ENCODE peak calls at places on chromosomes 11 and 22, in eight cellular contexts. R is A549, A is breast epithelium, D is body of pancreas, U is heart left ventricle, Y is endothelial cell of umbilical vein, L is right lobe of liver, T is K562. G is an unnamed sample.

GRCh38 chr11:67006029-67006884 is 16.7 kb upstream of the SYT12 start:
- DNase-seq in U (peak; percentile 21), T (peak; percentile 92), D (no peak), R (peak; percentile 92), L (no peak), Y (no peak), A (no peak), G (no peak)

GRCh38 chr11:75388386-75389275 is 10.7 kb upstream of the RPS3 start:
- DNase-seq in D (peak; percentile 77), U (peak; percentile 54), R (peak; percentile 87), Y (peak; percentile 92), A (peak; percentile 48), T (peak; percentile 82), L (peak; percentile 61), G (no peak)

GRCh38 chr22:42857845-42858481 is 890 bp upstream of the ARFGAP3 start:
- DNase-seq in R (no peak), L (peak; percentile 75), Y (no peak), A (no peak), U (no peak), D (peak; percentile 60), T (no peak), G (no peak)

GRCh38 chr22:37427711-37428635 is 694 bp upstream of the ELFN2 start:
- DNase-seq in L (no peak), Y (no peak), D (no peak), R (no peak), T (no peak), U (no peak), A (no peak), G (no peak)

GRCh38 chr11:27459191-27459590 is 13.4 kb downstream of the LGR4 start:
- DNase-seq in U (no peak), T (no peak), L (no peak), Y (no peak), D (no peak), A (no peak), R (peak; percentile 84), G (no peak)

GRCh38 chr11:117221775-117222517 is 9.9 kb downstream of the PCSK7 start:
- DNase-seq in U (peak; percentile 54), D (peak; percentile 54), R (no peak), T (no peak), Y (no peak), A (peak; percentile 76), L (peak; percentile 45), G (no peak)

GRCh38 chr11:105046898-105047579 is 1.9 kb upstream of the CARD16 start:
- DNase-seq in A (no peak), T (no peak), U (no peak), D (no peak), R (peak; percentile 90), L (no peak), Y (peak; percentile 95), G (no peak)

GRCh38 chr11:63919267-63920125 is 2.5 kb upstream of the RCOR2 start:
- DNase-seq in U (peak; percentile 68), T (peak; percentile 62), R (no peak), D (no peak), A (no peak), L (no peak), Y (no peak), G (no peak)

GRCh38 chr11:102186836-102187235 is 76.6 kb downstream of the YAP1 start:
- DNase-seq in D (no peak), U (no peak), R (no peak), A (no peak), T (no peak), L (no peak), Y (no peak), G (no peak)

GRCh38 chr11:126733685-126734084 is 266.9 kb downstream of the KIRREL3 start:
- DNase-seq in A (no peak), R (no peak), T (no peak), U (no peak), L (no peak), D (no peak), Y (no peak), G (no peak)

GRCh38 chr22:47060718-47061117 is 298.3 kb downstream of the TBC1D22A start:
- DNase-seq in R (no peak), D (no peak), A (no peak), L (peak; percentile 12), Y (no peak), T (no peak), U (no peak), G (no peak)

GRCh38 chr22:47582067-47582466 is 819.6 kb downstream of the TBC1D22A start:
- DNase-seq in L (no peak), A (no peak), T (no peak), Y (no peak), R (no peak), D (no peak), U (no peak), G (no peak)

GRCh38 chr22:21961886-21962654 is 9.4 kb upstream of the PPM1F start:
- DNase-seq in A (no peak), Y (no peak), T (no peak), L (no peak), R (peak; percentile 28), U (no peak), D (no peak), G (no peak)

GRCh38 chr11:13923182-13923581 is 39.3 kb upstream of the SPON1 start:
- DNase-seq in T (no peak), L (no peak), R (no peak), D (no peak), Y (no peak), A (no peak), U (no peak), G (peak; percentile 42)

GRCh38 chr11:70048279-70049024 is 29.7 kb upstream of the ANO1 start:
- DNase-seq in L (no peak), R (peak; percentile 10), D (no peak), Y (no peak), U (no peak), T (peak; percentile 56), A (peak; percentile 91), G (peak; percentile 45)

GRCh38 chr11:76742912-76743311 is 40.2 kb upstream of the TSKU start:
- DNase-seq in R (no peak), Y (no peak), D (no peak), U (no peak), A (no peak), L (no peak), T (no peak), G (no peak)

GRCh38 chr22:24516301-24516737 is 21.2 kb downstream of the UPB1 start:
- DNase-seq in R (peak; percentile 19), L (no peak), A (no peak), D (no peak), Y (no peak), U (no peak), T (no peak), G (no peak)

GRCh38 chr11:5250777-5251176 is 1.1 kb upstream of the HBG1 start:
- DNase-seq in L (no peak), R (no peak), A (no peak), T (no peak), D (no peak), U (no peak), Y (no peak), G (no peak)
- TF ChIP-seq POLR2A in L (no peak), R (no peak), A (no peak), T (peak; percentile 20), D (no peak), U (no peak), Y (no peak), G (no peak)

DNA sequence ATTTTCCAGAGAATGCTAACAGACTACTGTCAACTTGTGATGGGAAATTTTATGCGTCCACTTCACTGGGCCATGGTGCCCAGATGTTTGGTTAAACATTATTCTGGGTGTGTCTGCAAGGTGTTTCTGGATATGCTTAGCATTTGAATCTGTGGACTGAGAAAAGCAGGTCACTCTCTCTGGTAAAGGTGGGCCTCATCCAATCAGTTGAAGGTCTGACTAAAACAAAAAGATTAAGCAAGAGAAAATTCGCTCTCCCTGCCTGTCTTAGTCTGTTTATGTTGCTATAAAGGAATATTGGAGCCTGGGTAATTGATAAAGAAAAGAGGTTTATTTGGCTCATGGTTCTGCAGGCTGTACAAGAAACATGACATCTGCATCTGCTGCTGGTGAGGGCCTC is 32.1 kb upstream of the CD81 start:
- DNase-seq in R (no peak), D (no peak), L (no peak), A (no peak), T (no peak), Y (no peak), U (no peak), G (no peak)
- H3K4me1 ChIP-seq in R (no peaks in the 10 kb centered on the region), D (no peaks in the 10 kb centered on the region), L (no peaks in the 10 kb centered on the region), A (no peaks in the 10 kb centered on the region), T (no peaks in the 10 kb centered on the region), Y (no peaks in the 10 kb centered on the region), U (no peaks in the 10 kb centered on the region), G (no peaks in the 10 kb centered on the region)

GRCh38 chr22:23070418-23071162 is at the start of gene GNAZ:
- DNase-seq in L (peak; percentile 47), T (no peak), R (peak; percentile 5), Y (no peak), U (no peak), D (peak; percentile 26), A (no peak), G (no peak)
- H3K27ac ChIP-seq in L (no peak within 1 kb of the TSS), T (no peak within 1 kb of the TSS), R (peak within 1 kb of the TSS; percentile 72), Y (no peak within 1 kb of the TSS), U (no peak within 1 kb of the TSS), D (peak within 1 kb of the TSS; percentile 19), A (peak within 1 kb of the TSS; percentile 63), G (peak within 1 kb of the TSS; percentile 76)

GRCh38 chr11:59212222-59212621 is 505 bp downstream of the MPEG1 start:
- DNase-seq in Y (no peak), D (no peak), L (no peak), U (no peak), A (no peak), R (no peak), T (no peak), G (no peak)

GRCh38 chr11:59208956-59209355 is 3.8 kb downstream of the MPEG1 start:
- DNase-seq in A (no peak), T (no peak), U (no peak), Y (no peak), R (no peak), L (no peak), D (no peak), G (no peak)

GRCh38 chr11:59214141-59214893 is 1.6 kb upstream of the MPEG1 start:
- DNase-seq in R (no peak), D (no peak), Y (no peak), A (no peak), U (no peak), L (no peak), T (no peak), G (no peak)

GRCh38 chr11:59216654-59217640 is 4.2 kb upstream of the MPEG1 start:
- DNase-seq in D (no peak), T (no peak), R (no peak), U (peak; percentile 54), L (no peak), Y (no peak), A (peak; percentile 37), G (no peak)

DNA sequence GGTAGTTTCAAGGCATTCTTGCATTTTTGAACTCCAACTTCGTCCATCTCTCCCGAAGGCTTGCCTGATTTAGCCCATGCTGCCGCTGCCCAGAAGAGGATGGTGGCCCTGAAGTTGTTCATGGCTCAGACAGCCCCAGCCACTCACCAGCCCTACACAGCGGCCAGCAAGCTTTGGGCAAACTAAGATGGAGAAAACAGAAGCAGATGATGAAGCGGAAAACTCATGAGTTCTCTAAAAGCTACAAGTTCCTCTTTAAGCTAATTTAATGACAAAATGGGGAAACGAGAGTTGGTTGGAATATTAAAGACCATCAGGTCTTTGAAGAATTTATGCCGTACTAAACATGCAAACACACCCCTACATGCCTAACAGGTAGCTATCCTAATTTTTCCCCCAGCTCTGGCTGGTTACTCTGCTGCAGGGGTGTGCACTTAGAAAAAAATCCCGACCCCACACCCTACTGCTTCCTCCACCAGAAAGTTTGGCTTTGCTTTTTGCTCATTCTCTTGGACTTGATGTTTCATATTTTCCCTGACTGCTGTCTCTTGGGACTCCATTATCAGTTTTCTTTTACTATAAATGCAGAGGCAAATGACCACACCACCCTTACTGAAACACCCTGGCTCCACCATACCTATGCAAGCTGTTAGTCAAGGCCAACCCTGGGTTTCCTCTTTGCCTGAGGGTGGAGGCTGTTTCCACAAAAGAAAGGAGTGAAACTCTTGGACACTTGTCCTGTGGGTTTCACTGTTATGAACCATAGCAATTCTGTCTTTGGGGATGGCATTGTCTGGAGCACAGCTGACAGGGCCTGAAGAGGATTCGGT is at the start of gene MPEG1:
- DNase-seq in L (no peak), U (no peak), A (no peak), T (no peak), R (no peak), Y (no peak), D (no peak), G (no peak)
- TF ChIP-seq POLR2A in L (no peak), U (no peak), A (no peak), T (no peak), R (no peak), Y (no peak), D (peak; percentile 27), G (no peak)

G was measured in esophagus muscularis mucosa.